ENCODE peak calls at places on chromosome 4, in eight cellular contexts. One of them, this sample, is unnamed.
A peak's percentile ranks its signal among the peaks of the same experiment; 100 is the strongest.

GRCh38 chr4:101346562-101347266 is 612 bp downstream of the PPP3CA start:
- DNase-seq in T-helper 1 cell: peak; percentile 48
- DNase-seq in iPS-NIHi11: peak; percentile 63
- DNase-seq in HFFc6: peak; percentile 63
- DNase-seq in AG09309: no peak
- DNase-seq in stimulated activated CD4-positive, alpha-beta T cell treated with anti-CD3 and anti-CD28 coated beads, Interleukin-2, amount 100 ng/mL, for 48 hours: peak; percentile 29
- DNase-seq in psoas muscle: peak; percentile 70
- DNase-seq in SK-N-DZ: peak; percentile 35
- DNase-seq in this sample: peak; percentile 50

GRCh38 chr4:41106694-41107419 is 107.5 kb downstream of the APBB2 start:
- DNase-seq in psoas muscle: no peak
- DNase-seq in AG09309: no peak
- DNase-seq in HFFc6: no peak
- DNase-seq in SK-N-DZ: no peak
- DNase-seq in T-helper 1 cell: no peak
- DNase-seq in stimulated activated CD4-positive, alpha-beta T cell treated with anti-CD3 and anti-CD28 coated beads, Interleukin-2, amount 100 ng/mL, for 48 hours: no peak
- DNase-seq in iPS-NIHi11: no peak
- DNase-seq in this sample: no peak

GRCh38 chr4:110306363-110306762 is 107.9 kb upstream of the ELOVL6 start:
- DNase-seq in iPS-NIHi11: no peak
- DNase-seq in stimulated activated CD4-positive, alpha-beta T cell treated with anti-CD3 and anti-CD28 coated beads, Interleukin-2, amount 100 ng/mL, for 48 hours: no peak
- DNase-seq in psoas muscle: no peak
- DNase-seq in T-helper 1 cell: no peak
- DNase-seq in HFFc6: no peak
- DNase-seq in SK-N-DZ: no peak
- DNase-seq in AG09309: no peak
- DNase-seq in this sample: no peak

GRCh38 chr4:123479944-123480343 is 83.3 kb downstream of the SPRY1 start:
- DNase-seq in AG09309: no peak
- DNase-seq in SK-N-DZ: no peak
- DNase-seq in T-helper 1 cell: no peak
- DNase-seq in HFFc6: no peak
- DNase-seq in psoas muscle: no peak
- DNase-seq in stimulated activated CD4-positive, alpha-beta T cell treated with anti-CD3 and anti-CD28 coated beads, Interleukin-2, amount 100 ng/mL, for 48 hours: no peak
- DNase-seq in iPS-NIHi11: no peak
- DNase-seq in this sample: no peak

GRCh38 chr4:72966652-72967051 is 102.9 kb downstream of the COX18 start:
- DNase-seq in HFFc6: no peak
- DNase-seq in psoas muscle: no peak
- DNase-seq in T-helper 1 cell: peak; percentile 6
- DNase-seq in SK-N-DZ: no peak
- DNase-seq in stimulated activated CD4-positive, alpha-beta T cell treated with anti-CD3 and anti-CD28 coated beads, Interleukin-2, amount 100 ng/mL, for 48 hours: no peak
- DNase-seq in AG09309: no peak
- DNase-seq in iPS-NIHi11: no peak
- DNase-seq in this sample: no peak

GRCh38 chr4:97917115-97917514 is 226.2 kb downstream of the STPG2 start:
- DNase-seq in HFFc6: no peak
- DNase-seq in psoas muscle: no peak
- DNase-seq in stimulated activated CD4-positive, alpha-beta T cell treated with anti-CD3 and anti-CD28 coated beads, Interleukin-2, amount 100 ng/mL, for 48 hours: no peak
- DNase-seq in iPS-NIHi11: no peak
- DNase-seq in AG09309: no peak
- DNase-seq in T-helper 1 cell: no peak
- DNase-seq in SK-N-DZ: no peak
- DNase-seq in this sample: no peak

GRCh38 chr4:138919094-138919936 is 96.3 kb upstream of the NOCT start:
- DNase-seq in HFFc6: peak; percentile 73
- DNase-seq in psoas muscle: peak; percentile 77
- DNase-seq in T-helper 1 cell: no peak
- DNase-seq in AG09309: peak; percentile 28
- DNase-seq in stimulated activated CD4-positive, alpha-beta T cell treated with anti-CD3 and anti-CD28 coated beads, Interleukin-2, amount 100 ng/mL, for 48 hours: no peak
- DNase-seq in SK-N-DZ: peak; percentile 72
- DNase-seq in iPS-NIHi11: peak; percentile 70
- DNase-seq in this sample: peak; percentile 59

GRCh38 chr4:4421356-4421755 is 34.5 kb downstream of the NSG1 start:
- DNase-seq in iPS-NIHi11: no peak
- DNase-seq in psoas muscle: no peak
- DNase-seq in T-helper 1 cell: no peak
- DNase-seq in HFFc6: no peak
- DNase-seq in SK-N-DZ: no peak
- DNase-seq in stimulated activated CD4-positive, alpha-beta T cell treated with anti-CD3 and anti-CD28 coated beads, Interleukin-2, amount 100 ng/mL, for 48 hours: no peak
- DNase-seq in AG09309: no peak
- DNase-seq in this sample: no peak

GRCh38 chr4:99088485-99089365 is at the start of gene ADH5:
- DNase-seq in HFFc6: peak; percentile 70
- DNase-seq in AG09309: peak; percentile 33
- DNase-seq in T-helper 1 cell: peak; percentile 88
- DNase-seq in psoas muscle: peak; percentile 93
- DNase-seq in iPS-NIHi11: peak; percentile 95
- DNase-seq in SK-N-DZ: peak; percentile 80
- DNase-seq in stimulated activated CD4-positive, alpha-beta T cell treated with anti-CD3 and anti-CD28 coated beads, Interleukin-2, amount 100 ng/mL, for 48 hours: peak; percentile 83
- DNase-seq in this sample: peak; percentile 86

GRCh38 chr4:27009539-27009938 is 148.9 kb downstream of the STIM2 start:
- DNase-seq in stimulated activated CD4-positive, alpha-beta T cell treated with anti-CD3 and anti-CD28 coated beads, Interleukin-2, amount 100 ng/mL, for 48 hours: no peak
- DNase-seq in iPS-NIHi11: no peak
- DNase-seq in SK-N-DZ: no peak
- DNase-seq in psoas muscle: no peak
- DNase-seq in AG09309: peak; percentile 10
- DNase-seq in HFFc6: no peak
- DNase-seq in T-helper 1 cell: no peak
- DNase-seq in this sample: no peak

GRCh38 chr4:156795727-156796126 is 175.9 kb downstream of the PDGFC start:
- DNase-seq in SK-N-DZ: peak; percentile 3
- DNase-seq in AG09309: no peak
- DNase-seq in iPS-NIHi11: no peak
- DNase-seq in T-helper 1 cell: no peak
- DNase-seq in psoas muscle: no peak
- DNase-seq in HFFc6: no peak
- DNase-seq in stimulated activated CD4-positive, alpha-beta T cell treated with anti-CD3 and anti-CD28 coated beads, Interleukin-2, amount 100 ng/mL, for 48 hours: no peak
- DNase-seq in this sample: no peak

GRCh38 chr4:47075241-47075640 is 43.9 kb downstream of the GABRB1 start:
- DNase-seq in stimulated activated CD4-positive, alpha-beta T cell treated with anti-CD3 and anti-CD28 coated beads, Interleukin-2, amount 100 ng/mL, for 48 hours: no peak
- DNase-seq in iPS-NIHi11: no peak
- DNase-seq in AG09309: no peak
- DNase-seq in SK-N-DZ: no peak
- DNase-seq in HFFc6: no peak
- DNase-seq in T-helper 1 cell: no peak
- DNase-seq in psoas muscle: no peak
- DNase-seq in this sample: peak; percentile 16

GRCh38 chr4:8267077-8267476 is 2.5 kb upstream of the HTRA3 start:
- DNase-seq in AG09309: no peak
- DNase-seq in iPS-NIHi11: peak; percentile 80
- DNase-seq in stimulated activated CD4-positive, alpha-beta T cell treated with anti-CD3 and anti-CD28 coated beads, Interleukin-2, amount 100 ng/mL, for 48 hours: peak; percentile 31
- DNase-seq in SK-N-DZ: peak; percentile 55
- DNase-seq in psoas muscle: peak; percentile 79
- DNase-seq in T-helper 1 cell: peak; percentile 9
- DNase-seq in HFFc6: peak; percentile 22
- DNase-seq in this sample: peak; percentile 77

GRCh38 chr4:86451560-86452322 is 91.9 kb upstream of the MAPK10 start:
- DNase-seq in SK-N-DZ: peak; percentile 83
- DNase-seq in stimulated activated CD4-positive, alpha-beta T cell treated with anti-CD3 and anti-CD28 coated beads, Interleukin-2, amount 100 ng/mL, for 48 hours: no peak
- DNase-seq in psoas muscle: no peak
- DNase-seq in HFFc6: no peak
- DNase-seq in T-helper 1 cell: no peak
- DNase-seq in AG09309: no peak
- DNase-seq in iPS-NIHi11: peak; percentile 21
- DNase-seq in this sample: peak; percentile 18

GRCh38 chr4:1910643-1911042 is 39.5 kb downstream of the NSD2 start:
- DNase-seq in T-helper 1 cell: no peak
- DNase-seq in AG09309: peak; percentile 33
- DNase-seq in SK-N-DZ: peak; percentile 52
- DNase-seq in iPS-NIHi11: peak; percentile 74
- DNase-seq in psoas muscle: no peak
- DNase-seq in stimulated activated CD4-positive, alpha-beta T cell treated with anti-CD3 and anti-CD28 coated beads, Interleukin-2, amount 100 ng/mL, for 48 hours: no peak
- DNase-seq in HFFc6: peak; percentile 40
- DNase-seq in this sample: peak; percentile 57

GRCh38 chr4:127782275-127783025 is at the start of gene HSPA4L:
- DNase-seq in AG09309: no peak
- DNase-seq in T-helper 1 cell: peak; percentile 67
- DNase-seq in stimulated activated CD4-positive, alpha-beta T cell treated with anti-CD3 and anti-CD28 coated beads, Interleukin-2, amount 100 ng/mL, for 48 hours: peak; percentile 23
- DNase-seq in psoas muscle: peak; percentile 67
- DNase-seq in SK-N-DZ: peak; percentile 82
- DNase-seq in iPS-NIHi11: peak; percentile 60
- DNase-seq in HFFc6: peak; percentile 56
- DNase-seq in this sample: peak; percentile 50

GRCh38 chr4:144645621-144646522 is at the start of gene HHIP:
- DNase-seq in iPS-NIHi11: peak; percentile 71
- DNase-seq in SK-N-DZ: peak; percentile 65
- DNase-seq in psoas muscle: peak; percentile 44
- DNase-seq in HFFc6: no peak
- DNase-seq in T-helper 1 cell: no peak
- DNase-seq in AG09309: no peak
- DNase-seq in stimulated activated CD4-positive, alpha-beta T cell treated with anti-CD3 and anti-CD28 coated beads, Interleukin-2, amount 100 ng/mL, for 48 hours: no peak
- DNase-seq in this sample: peak; percentile 59

GRCh38 chr4:85515701-85516100 is 40.8 kb downstream of the ARHGAP24 start:
- DNase-seq in stimulated activated CD4-positive, alpha-beta T cell treated with anti-CD3 and anti-CD28 coated beads, Interleukin-2, amount 100 ng/mL, for 48 hours: no peak
- DNase-seq in T-helper 1 cell: no peak
- DNase-seq in HFFc6: no peak
- DNase-seq in psoas muscle: no peak
- DNase-seq in SK-N-DZ: no peak
- DNase-seq in iPS-NIHi11: no peak
- DNase-seq in AG09309: no peak
- DNase-seq in this sample: no peak

GRCh38 chr4:149045731-149046130 is 603.5 kb upstream of the NR3C2 start:
- DNase-seq in iPS-NIHi11: no peak
- DNase-seq in stimulated activated CD4-positive, alpha-beta T cell treated with anti-CD3 and anti-CD28 coated beads, Interleukin-2, amount 100 ng/mL, for 48 hours: no peak
- DNase-seq in AG09309: no peak
- DNase-seq in HFFc6: no peak
- DNase-seq in T-helper 1 cell: no peak
- DNase-seq in psoas muscle: no peak
- DNase-seq in SK-N-DZ: no peak
- DNase-seq in this sample: no peak